ENCODE peak calls at places on chromosomes 2 and 18, in six cellular contexts. One of them, this sample, is unnamed.

GRCh38 chr18:24027156-24027555 is 12.6 kb downstream of the TTC39C start:
- DNase-seq in NCI-H1105 treated with DMSO at 0.1 percent for 48 hours: no peak
- DNase-seq in nephron progenitor cell: no peak
- DNase-seq in GM23338: no peak
- DNase-seq in stimulated activated CD4-positive, alpha-beta T cell treated with anti-CD3 and anti-CD28 coated beads, Interleukin-2, amount 100 ng/mL, for 48 hours: no peak
- DNase-seq in germinal center: no peak
- DNase-seq in this sample: no peak

GRCh38 chr2:55760125-55760524 is 66.5 kb upstream of the PNPT1 start:
- DNase-seq in GM23338: no peak
- DNase-seq in nephron progenitor cell: no peak
- DNase-seq in NCI-H1105 treated with DMSO at 0.1 percent for 48 hours: no peak
- DNase-seq in germinal center: no peak
- DNase-seq in stimulated activated CD4-positive, alpha-beta T cell treated with anti-CD3 and anti-CD28 coated beads, Interleukin-2, amount 100 ng/mL, for 48 hours: no peak
- DNase-seq in this sample: no peak

GRCh38 chr18:45957100-45957499 is 10.0 kb downstream of the EPG5 start:
- DNase-seq in stimulated activated CD4-positive, alpha-beta T cell treated with anti-CD3 and anti-CD28 coated beads, Interleukin-2, amount 100 ng/mL, for 48 hours: no peak
- DNase-seq in NCI-H1105 treated with DMSO at 0.1 percent for 48 hours: no peak
- DNase-seq in GM23338: no peak
- DNase-seq in germinal center: no peak
- DNase-seq in nephron progenitor cell: no peak
- DNase-seq in this sample: no peak

GRCh38 chr2:85971369-85971768 is 82.6 kb upstream of the ST3GAL5 start:
- DNase-seq in stimulated activated CD4-positive, alpha-beta T cell treated with anti-CD3 and anti-CD28 coated beads, Interleukin-2, amount 100 ng/mL, for 48 hours: no peak
- DNase-seq in germinal center: no peak
- DNase-seq in GM23338: no peak
- DNase-seq in NCI-H1105 treated with DMSO at 0.1 percent for 48 hours: no peak
- DNase-seq in nephron progenitor cell: no peak
- DNase-seq in this sample: no peak

GRCh38 chr2:236862961-236863728 is 222.5 kb upstream of the COPS8 start:
- DNase-seq in GM23338: no peak
- DNase-seq in germinal center: peak
- DNase-seq in nephron progenitor cell: no peak
- DNase-seq in stimulated activated CD4-positive, alpha-beta T cell treated with anti-CD3 and anti-CD28 coated beads, Interleukin-2, amount 100 ng/mL, for 48 hours: no peak
- DNase-seq in NCI-H1105 treated with DMSO at 0.1 percent for 48 hours: no peak
- DNase-seq in this sample: peak

GRCh38 chr2:5530022-5530696 is 162.0 kb upstream of the SOX11 start:
- DNase-seq in stimulated activated CD4-positive, alpha-beta T cell treated with anti-CD3 and anti-CD28 coated beads, Interleukin-2, amount 100 ng/mL, for 48 hours: no peak
- DNase-seq in GM23338: no peak
- DNase-seq in nephron progenitor cell: no peak
- DNase-seq in NCI-H1105 treated with DMSO at 0.1 percent for 48 hours: no peak
- DNase-seq in germinal center: no peak
- DNase-seq in this sample: no peak

GRCh38 chr18:39627936-39628335 is 2062.3 kb upstream of the CELF4 start:
- DNase-seq in stimulated activated CD4-positive, alpha-beta T cell treated with anti-CD3 and anti-CD28 coated beads, Interleukin-2, amount 100 ng/mL, for 48 hours: no peak
- DNase-seq in nephron progenitor cell: no peak
- DNase-seq in germinal center: no peak
- DNase-seq in GM23338: no peak
- DNase-seq in NCI-H1105 treated with DMSO at 0.1 percent for 48 hours: no peak
- DNase-seq in this sample: no peak

GRCh38 chr2:147846382-147847081 is 1.7 kb downstream of the ACVR2A start:
- DNase-seq in NCI-H1105 treated with DMSO at 0.1 percent for 48 hours: peak
- DNase-seq in nephron progenitor cell: no peak
- DNase-seq in GM23338: no peak
- DNase-seq in germinal center: no peak
- DNase-seq in stimulated activated CD4-positive, alpha-beta T cell treated with anti-CD3 and anti-CD28 coated beads, Interleukin-2, amount 100 ng/mL, for 48 hours: no peak
- DNase-seq in this sample: no peak

GRCh38 chr18:13447621-13448020 is 229.1 kb downstream of the LDLRAD4 start:
- DNase-seq in nephron progenitor cell: peak
- DNase-seq in GM23338: peak
- DNase-seq in NCI-H1105 treated with DMSO at 0.1 percent for 48 hours: no peak
- DNase-seq in stimulated activated CD4-positive, alpha-beta T cell treated with anti-CD3 and anti-CD28 coated beads, Interleukin-2, amount 100 ng/mL, for 48 hours: no peak
- DNase-seq in germinal center: no peak
- DNase-seq in this sample: no peak

GRCh38 chr2:41414486-41415230 is 633.2 kb upstream of the PKDCC start:
- DNase-seq in GM23338: peak
- DNase-seq in germinal center: peak
- DNase-seq in NCI-H1105 treated with DMSO at 0.1 percent for 48 hours: peak
- DNase-seq in nephron progenitor cell: peak
- DNase-seq in stimulated activated CD4-positive, alpha-beta T cell treated with anti-CD3 and anti-CD28 coated beads, Interleukin-2, amount 100 ng/mL, for 48 hours: no peak
- DNase-seq in this sample: no peak

GRCh38 chr2:161373939-161374338 is 42.2 kb upstream of the TBR1 start:
- DNase-seq in NCI-H1105 treated with DMSO at 0.1 percent for 48 hours: no peak
- DNase-seq in GM23338: no peak
- DNase-seq in nephron progenitor cell: no peak
- DNase-seq in stimulated activated CD4-positive, alpha-beta T cell treated with anti-CD3 and anti-CD28 coated beads, Interleukin-2, amount 100 ng/mL, for 48 hours: no peak
- DNase-seq in germinal center: no peak
- DNase-seq in this sample: no peak

GRCh38 chr2:43221660-43222471 is 4.5 kb downstream of the ZFP36L2 start:
- DNase-seq in GM23338: peak
- DNase-seq in stimulated activated CD4-positive, alpha-beta T cell treated with anti-CD3 and anti-CD28 coated beads, Interleukin-2, amount 100 ng/mL, for 48 hours: peak
- DNase-seq in nephron progenitor cell: peak
- DNase-seq in germinal center: no peak
- DNase-seq in NCI-H1105 treated with DMSO at 0.1 percent for 48 hours: peak
- DNase-seq in this sample: no peak

GRCh38 chr2:139720056-139720455 is 939.9 kb upstream of the NXPH2 start:
- DNase-seq in stimulated activated CD4-positive, alpha-beta T cell treated with anti-CD3 and anti-CD28 coated beads, Interleukin-2, amount 100 ng/mL, for 48 hours: no peak
- DNase-seq in nephron progenitor cell: no peak
- DNase-seq in germinal center: no peak
- DNase-seq in GM23338: no peak
- DNase-seq in NCI-H1105 treated with DMSO at 0.1 percent for 48 hours: no peak
- DNase-seq in this sample: no peak

GRCh38 chr2:131042161-131042775 is 51.0 kb downstream of the FAM168B start:
- DNase-seq in NCI-H1105 treated with DMSO at 0.1 percent for 48 hours: no peak
- DNase-seq in GM23338: no peak
- DNase-seq in nephron progenitor cell: no peak
- DNase-seq in stimulated activated CD4-positive, alpha-beta T cell treated with anti-CD3 and anti-CD28 coated beads, Interleukin-2, amount 100 ng/mL, for 48 hours: no peak
- DNase-seq in germinal center: no peak
- DNase-seq in this sample: no peak

GRCh38 chr18:21330122-21330701 is 88.2 kb downstream of the GREB1L start:
- DNase-seq in germinal center: no peak
- DNase-seq in nephron progenitor cell: no peak
- DNase-seq in NCI-H1105 treated with DMSO at 0.1 percent for 48 hours: no peak
- DNase-seq in GM23338: peak
- DNase-seq in stimulated activated CD4-positive, alpha-beta T cell treated with anti-CD3 and anti-CD28 coated beads, Interleukin-2, amount 100 ng/mL, for 48 hours: no peak
- DNase-seq in this sample: no peak

GRCh38 chr2:37802899-37803379 is 122.1 kb upstream of the RMDN2 start:
- DNase-seq in stimulated activated CD4-positive, alpha-beta T cell treated with anti-CD3 and anti-CD28 coated beads, Interleukin-2, amount 100 ng/mL, for 48 hours: no peak
- DNase-seq in NCI-H1105 treated with DMSO at 0.1 percent for 48 hours: no peak
- DNase-seq in nephron progenitor cell: no peak
- DNase-seq in germinal center: no peak
- DNase-seq in GM23338: no peak
- DNase-seq in this sample: no peak

GRCh38 chr2:19301706-19302105 is 56.7 kb downstream of the OSR1 start:
- DNase-seq in stimulated activated CD4-positive, alpha-beta T cell treated with anti-CD3 and anti-CD28 coated beads, Interleukin-2, amount 100 ng/mL, for 48 hours: no peak
- DNase-seq in GM23338: no peak
- DNase-seq in germinal center: no peak
- DNase-seq in NCI-H1105 treated with DMSO at 0.1 percent for 48 hours: no peak
- DNase-seq in nephron progenitor cell: no peak
- DNase-seq in this sample: no peak

GRCh38 chr2:27489498-27490397 is at the start of gene IFT172:
- DNase-seq in germinal center: peak
- DNase-seq in stimulated activated CD4-positive, alpha-beta T cell treated with anti-CD3 and anti-CD28 coated beads, Interleukin-2, amount 100 ng/mL, for 48 hours: peak
- DNase-seq in NCI-H1105 treated with DMSO at 0.1 percent for 48 hours: peak
- DNase-seq in GM23338: peak
- DNase-seq in nephron progenitor cell: peak
- DNase-seq in this sample: peak

GRCh38 chr2:209771474-209772292 is at the start of gene UNC80:
- DNase-seq in GM23338: peak
- DNase-seq in stimulated activated CD4-positive, alpha-beta T cell treated with anti-CD3 and anti-CD28 coated beads, Interleukin-2, amount 100 ng/mL, for 48 hours: peak
- DNase-seq in nephron progenitor cell: peak
- DNase-seq in germinal center: peak
- DNase-seq in NCI-H1105 treated with DMSO at 0.1 percent for 48 hours: peak
- DNase-seq in this sample: peak

GRCh38 chr2:153818242-153818641 is 53.5 kb upstream of the GALNT13 start:
- DNase-seq in germinal center: no peak
- DNase-seq in stimulated activated CD4-positive, alpha-beta T cell treated with anti-CD3 and anti-CD28 coated beads, Interleukin-2, amount 100 ng/mL, for 48 hours: no peak
- DNase-seq in nephron progenitor cell: no peak
- DNase-seq in NCI-H1105 treated with DMSO at 0.1 percent for 48 hours: no peak
- DNase-seq in GM23338: no peak
- DNase-seq in this sample: no peak

GRCh38 chr18:11327656-11328055 is 178.3 kb upstream of the PIEZO2 start:
- DNase-seq in stimulated activated CD4-positive, alpha-beta T cell treated with anti-CD3 and anti-CD28 coated beads, Interleukin-2, amount 100 ng/mL, for 48 hours: no peak
- DNase-seq in nephron progenitor cell: no peak
- DNase-seq in NCI-H1105 treated with DMSO at 0.1 percent for 48 hours: peak
- DNase-seq in germinal center: no peak
- DNase-seq in GM23338: no peak
- DNase-seq in this sample: no peak

GRCh38 chr2:161134547-161135518 is 25.4 kb upstream of the TANK start:
- DNase-seq in NCI-H1105 treated with DMSO at 0.1 percent for 48 hours: peak
- DNase-seq in stimulated activated CD4-positive, alpha-beta T cell treated with anti-CD3 and anti-CD28 coated beads, Interleukin-2, amount 100 ng/mL, for 48 hours: no peak
- DNase-seq in germinal center: no peak
- DNase-seq in nephron progenitor cell: no peak
- DNase-seq in GM23338: peak
- DNase-seq in this sample: no peak

GRCh38 chr2:29323961-29324360 is 208.7 kb downstream of the CLIP4 start:
- DNase-seq in nephron progenitor cell: no peak
- DNase-seq in germinal center: no peak
- DNase-seq in NCI-H1105 treated with DMSO at 0.1 percent for 48 hours: peak
- DNase-seq in GM23338: no peak
- DNase-seq in stimulated activated CD4-positive, alpha-beta T cell treated with anti-CD3 and anti-CD28 coated beads, Interleukin-2, amount 100 ng/mL, for 48 hours: no peak
- DNase-seq in this sample: no peak

GRCh38 chr2:163364736-163365135 is 371.1 kb downstream of the FIGN start:
- DNase-seq in GM23338: no peak
- DNase-seq in nephron progenitor cell: no peak
- DNase-seq in NCI-H1105 treated with DMSO at 0.1 percent for 48 hours: no peak
- DNase-seq in germinal center: no peak
- DNase-seq in stimulated activated CD4-positive, alpha-beta T cell treated with anti-CD3 and anti-CD28 coated beads, Interleukin-2, amount 100 ng/mL, for 48 hours: no peak
- DNase-seq in this sample: no peak

GRCh38 chr2:224136394-224136793 is 97.3 kb upstream of the SERPINE2 start:
- DNase-seq in NCI-H1105 treated with DMSO at 0.1 percent for 48 hours: no peak
- DNase-seq in germinal center: no peak
- DNase-seq in nephron progenitor cell: no peak
- DNase-seq in stimulated activated CD4-positive, alpha-beta T cell treated with anti-CD3 and anti-CD28 coated beads, Interleukin-2, amount 100 ng/mL, for 48 hours: no peak
- DNase-seq in GM23338: no peak
- DNase-seq in this sample: no peak

GRCh38 chr18:50009772-50010171 is 185.2 kb downstream of the MYO5B start:
- DNase-seq in nephron progenitor cell: peak
- DNase-seq in germinal center: peak
- DNase-seq in GM23338: peak
- DNase-seq in stimulated activated CD4-positive, alpha-beta T cell treated with anti-CD3 and anti-CD28 coated beads, Interleukin-2, amount 100 ng/mL, for 48 hours: peak
- DNase-seq in NCI-H1105 treated with DMSO at 0.1 percent for 48 hours: peak
- DNase-seq in this sample: peak

GRCh38 chr2:235217814-235218213 is 266.0 kb downstream of the SH3BP4 start:
- DNase-seq in germinal center: no peak
- DNase-seq in stimulated activated CD4-positive, alpha-beta T cell treated with anti-CD3 and anti-CD28 coated beads, Interleukin-2, amount 100 ng/mL, for 48 hours: no peak
- DNase-seq in NCI-H1105 treated with DMSO at 0.1 percent for 48 hours: no peak
- DNase-seq in GM23338: no peak
- DNase-seq in nephron progenitor cell: no peak
- DNase-seq in this sample: no peak

GRCh38 chr2:188928643-188929042 is 45.5 kb upstream of the COL3A1 start:
- DNase-seq in nephron progenitor cell: no peak
- DNase-seq in GM23338: no peak
- DNase-seq in germinal center: no peak
- DNase-seq in stimulated activated CD4-positive, alpha-beta T cell treated with anti-CD3 and anti-CD28 coated beads, Interleukin-2, amount 100 ng/mL, for 48 hours: no peak
- DNase-seq in NCI-H1105 treated with DMSO at 0.1 percent for 48 hours: no peak
- DNase-seq in this sample: no peak

GRCh38 chr18:79549638-79550000 is 130.0 kb upstream of the CTDP1 start:
- DNase-seq in stimulated activated CD4-positive, alpha-beta T cell treated with anti-CD3 and anti-CD28 coated beads, Interleukin-2, amount 100 ng/mL, for 48 hours: no peak
- DNase-seq in GM23338: no peak
- DNase-seq in NCI-H1105 treated with DMSO at 0.1 percent for 48 hours: no peak
- DNase-seq in germinal center: no peak
- DNase-seq in nephron progenitor cell: no peak
- DNase-seq in this sample: no peak

GRCh38 chr2:85189606-85190270 is 56.5 kb downstream of the TCF7L1 start:
- DNase-seq in germinal center: no peak
- DNase-seq in NCI-H1105 treated with DMSO at 0.1 percent for 48 hours: no peak
- DNase-seq in nephron progenitor cell: peak
- DNase-seq in GM23338: peak
- DNase-seq in stimulated activated CD4-positive, alpha-beta T cell treated with anti-CD3 and anti-CD28 coated beads, Interleukin-2, amount 100 ng/mL, for 48 hours: no peak
- DNase-seq in this sample: no peak